ENCODE peak calls at places on chromosome 5, in nine cellular contexts. E is foreskin fibroblast, O is sigmoid colon, W is stomach, N is A549, Z is lower leg skin, H is cardiac fibroblast, B is neural crest cell, L is fibroblast of the aortic adventitia. G is an unnamed sample.

GRCh38 chr5:57054135-57054534 is 102.2 kb upstream of the MIER3 start:
- DNase-seq in E (no peak), O (no peak), W (no peak), N (no peak), Z (no peak), H (no peak), B (no peak), L (no peak), G (no peak)

GRCh38 chr5:96017951-96018350 is 56.3 kb upstream of the ELL2 start:
- DNase-seq in E (peak), O (no peak), W (no peak), N (no peak), Z (no peak), H (peak), B (no peak), L (peak), G (peak)

GRCh38 chr5:66247176-66247960 is 103.3 kb downstream of the SREK1 start:
- DNase-seq in E (peak), O (no peak), W (no peak), N (peak), Z (no peak), H (peak), B (no peak), L (peak), G (peak)

GRCh38 chr5:35902032-35902681 is 36.3 kb downstream of the CAPSL start:
- DNase-seq in E (peak), O (no peak), W (no peak), N (no peak), Z (no peak), H (no peak), B (no peak), L (no peak), G (no peak)

GRCh38 chr5:67380431-67380830 is 183.8 kb upstream of the CD180 start:
- DNase-seq in E (no peak), O (no peak), W (no peak), N (no peak), Z (no peak), H (no peak), B (no peak), L (no peak), G (no peak)

GRCh38 chr5:945691-946541 is 53.2 kb downstream of the TRIP13 start:
- DNase-seq in E (no peak), O (no peak), W (no peak), N (no peak), Z (no peak), H (no peak), B (no peak), L (no peak), G (peak)

GRCh38 chr5:156326718-156327259 is at the start of gene SGCD:
- DNase-seq in E (peak), O (peak), W (peak), N (peak), Z (peak), H (peak), B (no peak), L (peak), G (peak)

GRCh38 chr5:119021333-119021732 is 33.0 kb upstream of the DTWD2 start:
- DNase-seq in E (no peak), O (no peak), W (no peak), N (no peak), Z (no peak), H (no peak), B (no peak), L (no peak), G (no peak)

GRCh38 chr5:112353678-112354077 is 65.4 kb downstream of the EPB41L4A start:
- DNase-seq in E (no peak), O (no peak), W (no peak), N (no peak), Z (no peak), H (no peak), B (no peak), L (no peak), G (no peak)

GRCh38 chr5:177512736-177513380 is 3.2 kb upstream of the DOK3 start:
- DNase-seq in E (no peak), O (no peak), W (no peak), N (no peak), Z (no peak), H (no peak), B (no peak), L (no peak), G (no peak)

GRCh38 chr5:161138751-161139455 is 286.9 kb upstream of the ATP10B start:
- DNase-seq in E (no peak), O (no peak), W (no peak), N (no peak), Z (no peak), H (no peak), B (no peak), L (no peak), G (no peak)

GRCh38 chr5:96031811-96032261 is 70.2 kb upstream of the ELL2 start:
- DNase-seq in E (peak), O (no peak), W (no peak), N (no peak), Z (no peak), H (peak), B (no peak), L (peak), G (peak)

GRCh38 chr5:123966781-123967180 is 454.8 kb downstream of the CSNK1G3 start:
- DNase-seq in E (no peak), O (no peak), W (no peak), N (no peak), Z (no peak), H (no peak), B (no peak), L (no peak), G (no peak)

GRCh38 chr5:97163360-97163764 is 19.7 kb downstream of the RIOK2 start:
- DNase-seq in E (peak), O (no peak), W (no peak), N (no peak), Z (no peak), H (peak), B (no peak), L (peak), G (peak)

GRCh38 chr5:172868924-172869565 is 35.0 kb downstream of the ERGIC1 start:
- DNase-seq in E (peak), O (peak), W (peak), N (peak), Z (peak), H (peak), B (no peak), L (peak), G (peak)

GRCh38 chr5:107248065-107248695 is 422.6 kb downstream of the EFNA5 start:
- DNase-seq in E (peak), O (no peak), W (peak), N (peak), Z (peak), H (peak), B (peak), L (peak), G (peak)

GRCh38 chr5:157870837-157871834 is 12.2 kb upstream of the CLINT1 start:
- DNase-seq in E (peak), O (no peak), W (no peak), N (peak), Z (no peak), H (peak), B (no peak), L (peak), G (peak)
- TF ChIP-seq CTCF in E (no peak), O (no peak), W (no peak), N (peak), Z (no peak), H (no peak), B (no peak), L (peak), G (no peak)

GRCh38 chr5:148107608-148108007 is 43.8 kb downstream of the SPINK5 start:
- DNase-seq in E (no peak), O (no peak), W (no peak), N (no peak), Z (no peak), H (no peak), B (no peak), L (no peak), G (no peak)
- TF ChIP-seq CTCF in E (no peak), O (no peak), W (no peak), N (no peak), Z (no peak), H (no peak), B (no peak), L (no peak), G (no peak)

GRCh38 chr5:34519489-34520220 is 136.5 kb upstream of the RAI14 start:
- DNase-seq in E (peak), O (no peak), W (no peak), N (no peak), Z (no peak), H (peak), B (no peak), L (peak), G (peak)
- TF ChIP-seq CTCF in E (no peak), O (no peak), W (no peak), N (no peak), Z (no peak), H (no peak), B (no peak), L (no peak), G (no peak)

GRCh38 chr5:135179308-135179980 is 145.4 kb upstream of the PITX1 start:
- DNase-seq in E (no peak), O (no peak), W (no peak), N (no peak), Z (no peak), H (no peak), B (no peak), L (no peak), G (no peak)
- TF ChIP-seq CTCF in E (no peak), O (no peak), W (no peak), N (no peak), Z (no peak), H (no peak), B (peak), L (no peak), G (peak)

DNA sequence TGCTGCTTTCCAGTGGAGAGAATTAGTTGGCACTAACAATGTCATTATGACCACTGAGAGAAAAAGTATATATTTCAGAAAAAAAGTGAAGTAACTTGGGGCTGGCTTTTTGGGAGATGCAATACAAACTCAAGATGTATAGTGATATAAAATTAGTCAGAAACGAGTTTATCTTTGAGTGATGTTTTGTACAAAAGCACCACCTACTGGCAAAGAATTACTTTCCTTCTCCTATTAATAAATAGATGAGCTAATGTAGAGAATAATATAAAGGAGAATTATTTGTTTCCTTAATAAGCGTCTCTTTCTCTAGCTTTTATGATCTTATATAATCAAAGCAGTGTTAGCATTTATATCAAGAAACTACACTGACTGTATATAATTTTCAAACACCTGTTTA is 158.8 kb downstream of the MEF2C start:
- DNase-seq in E (peak), O (no peak), W (no peak), N (no peak), Z (no peak), H (peak), B (no peak), L (peak), G (peak)
- TF ChIP-seq CTCF in E (no peak), O (no peak), W (no peak), N (peak), Z (no peak), H (peak), B (peak), L (peak), G (peak)

GRCh38 chr5:140882591-140882899 is 621 bp downstream of the PCDHA13 start:
- DNase-seq in E (no peak), O (no peak), W (no peak), N (peak), Z (no peak), H (peak), B (no peak), L (no peak), G (no peak)
- TF ChIP-seq CTCF in E (no peak), O (no peak), W (no peak), N (peak), Z (no peak), H (no peak), B (peak), L (no peak), G (no peak)

DNA sequence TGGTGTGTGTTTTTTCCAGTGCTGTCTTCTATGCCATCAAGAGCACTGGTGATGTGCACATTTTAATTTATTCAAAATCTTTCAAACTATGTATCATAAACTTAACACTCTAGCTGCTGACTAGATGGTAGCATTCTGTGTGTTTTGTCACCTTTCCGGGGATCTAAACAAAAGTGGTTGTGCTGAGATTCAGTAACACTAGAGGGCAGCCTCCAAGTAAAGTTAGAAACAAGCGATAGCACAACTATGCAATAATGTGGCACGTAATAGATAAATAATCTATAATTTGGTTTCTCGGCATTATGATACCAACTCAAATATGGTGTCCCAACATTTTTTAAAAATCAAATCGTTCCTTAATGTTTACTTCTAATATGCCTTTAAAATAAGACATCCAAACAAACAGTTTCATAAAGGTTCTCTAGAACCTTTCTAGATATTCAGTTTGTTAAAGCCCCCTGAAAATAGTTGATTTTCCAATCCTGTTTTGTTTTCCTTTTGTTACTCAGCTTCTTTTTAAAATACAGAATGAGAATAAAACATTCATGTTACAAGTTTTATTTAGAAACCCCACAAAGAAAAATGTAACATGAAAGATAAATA is 16.9 kb downstream of the SEMA6A start:
- DNase-seq in E (peak), O (no peak), W (no peak), N (peak), Z (no peak), H (peak), B (no peak), L (peak), G (peak)
- TF ChIP-seq CTCF in E (peak), O (peak), W (no peak), N (peak), Z (no peak), H (peak), B (peak), L (peak), G (peak)

G was measured in astrocyte of the spinal cord.